ENCODE peak calls at places on chromosomes 4 and X, in six cellular contexts. U, E, G, I, N and V are unnamed samples.
A peak's percentile ranks its signal among the peaks of the same experiment; 100 is the strongest.

GRCh38 chr4:119209077-119209476 is 3.4 kb upstream of the USP53 start:
- DNase-seq in U (peak; percentile 86), E (no peak), G (no peak), I (peak; percentile 89), N (no peak), V (no peak)

GRCh38 chr4:39446842-39447573 is 11.7 kb downstream of the RPL9 start:
- DNase-seq in U (no peak), E (peak; percentile 48), G (peak; percentile 76), I (peak; percentile 31), N (no peak), V (peak; percentile 6)

GRCh38 chr4:47485047-47485692 is at the start of gene ATP10D:
- DNase-seq in U (peak; percentile 90), E (peak; percentile 72), G (peak; percentile 83), I (peak; percentile 87), N (peak; percentile 52), V (peak; percentile 47)

GRCh38 chrX:47170861-47171692 is 22.6 kb upstream of the UBA1 start:
- DNase-seq in U (no peak), E (no peak), G (no peak), I (no peak), N (no peak), V (no peak)

GRCh38 chr4:104735174-104735573 is 240.5 kb upstream of the CXXC4 start:
- DNase-seq in U (no peak), E (no peak), G (no peak), I (no peak), N (no peak), V (no peak)

GRCh38 chrX:152635941-152636340 is 1.8 kb upstream of the GABRQ start:
- DNase-seq in U (peak; percentile 9), E (no peak), G (no peak), I (peak; percentile 44), N (no peak), V (peak; percentile 33)

GRCh38 chr4:10115657-10116624 is 658 bp downstream of the WDR1 start:
- DNase-seq in U (peak; percentile 65), E (peak; percentile 72), G (peak; percentile 82), I (no peak), N (no peak), V (peak; percentile 26)

GRCh38 chr4:445410-445809 is 53.5 kb downstream of the ZNF721 start:
- DNase-seq in U (no peak), E (no peak), G (no peak), I (no peak), N (no peak), V (no peak)

GRCh38 chr4:112523764-112524505 is 8.0 kb upstream of the NEUROG2 start:
- DNase-seq in U (peak; percentile 72), E (peak; percentile 57), G (peak; percentile 79), I (no peak), N (peak; percentile 61), V (peak; percentile 59)